ENCODE peak calls at places on chromosome 12, in six cellular contexts. D is adrenal gland, I is foreskin fibroblast, S is fibroblast of mammary gland, E is kidney, O is cardiac fibroblast. Q is an unnamed sample.

GRCh38 chr12:116138781-116139180 is 138.7 kb downstream of the MED13L start:
- DNase-seq in E (no peak), S (peak), D (no peak), O (no peak), I (no peak), Q (no peak)

GRCh38 chr12:31370645-31371620 is 45.0 kb upstream of the SINHCAF start:
- DNase-seq in I (no peak), D (no peak), O (peak), S (no peak), E (no peak), Q (no peak)

GRCh38 chr12:112190626-112191025 is 65.3 kb downstream of the TRAFD1 start:
- DNase-seq in S (no peak), D (no peak), O (no peak), I (no peak), E (no peak), Q (no peak)

GRCh38 chr12:2247109-2247508 is 194.3 kb downstream of the CACNA1C start:
- DNase-seq in I (no peak), D (no peak), E (no peak), O (no peak), S (no peak), Q (no peak)

GRCh38 chr12:46373303-46374182 is 970 bp upstream of the SLC38A2 start:
- DNase-seq in D (peak), E (peak), I (peak), S (no peak), O (peak), Q (no peak)

GRCh38 chr12:45214071-45214470 is 1.8 kb upstream of the ANO6 start:
- DNase-seq in D (no peak), E (no peak), I (no peak), S (no peak), O (no peak), Q (no peak)

GRCh38 chr12:124837249-124837897 is 26.3 kb downstream of the SCARB1 start:
- DNase-seq in S (no peak), O (no peak), E (no peak), D (no peak), I (no peak), Q (no peak)

GRCh38 chr12:75747572-75747995 is 236.2 kb upstream of the KRR1 start:
- DNase-seq in I (peak), D (no peak), O (peak), S (peak), E (no peak), Q (no peak)

GRCh38 chr12:14768823-14769405 is 34.4 kb downstream of the WBP11 start:
- DNase-seq in I (peak), D (peak), E (no peak), O (peak), S (peak), Q (no peak)

GRCh38 chr12:10940389-10940788 is 1.3 kb upstream of the TAS2R14 start:
- DNase-seq in O (peak), D (no peak), S (peak), I (peak), E (no peak), Q (no peak)

GRCh38 chr12:75892779-75893408 is 138.7 kb downstream of the PHLDA1 start:
- DNase-seq in S (peak), E (no peak), D (peak), O (peak), I (peak), Q (no peak)

GRCh38 chr12:49970030-49970429 is 2.7 kb upstream of the AQP6 start:
- DNase-seq in I (no peak), E (no peak), O (no peak), S (no peak), D (no peak), Q (no peak)

GRCh38 chr12:120225852-120226640 is 25.1 kb upstream of the RPLP0 start:
- DNase-seq in I (no peak), D (no peak), O (no peak), E (peak), S (no peak), Q (no peak)

GRCh38 chr12:70576341-70577282 is 60.6 kb downstream of the PTPRB start:
- DNase-seq in S (peak), O (peak), E (no peak), D (no peak), I (peak), Q (peak)

GRCh38 chr12:113049976-113050742 is 6.4 kb upstream of the DTX1 start:
- DNase-seq in O (peak), S (no peak), E (peak), I (no peak), D (no peak), Q (peak)

GRCh38 chr12:76272292-76272691 is 75.9 kb downstream of the BBS10 start:
- DNase-seq in E (no peak), S (no peak), O (no peak), I (no peak), D (no peak), Q (no peak)

GRCh38 chr12:93982847-93983315 is 165.5 kb upstream of the PLXNC1 start:
- DNase-seq in O (peak), E (no peak), I (peak), S (peak), D (peak), Q (peak)

GRCh38 chr12:28457785-28458184 is 267.5 kb downstream of the CCDC91 start:
- DNase-seq in D (no peak), S (no peak), E (no peak), I (no peak), O (no peak), Q (no peak)

GRCh38 chr12:80472912-80473500 is 29.0 kb downstream of the PTPRQ start:
- DNase-seq in D (no peak), I (peak), O (peak), E (no peak), S (peak), Q (peak)

GRCh38 chr12:91538418-91538817 is 355.8 kb upstream of the DCN start:
- DNase-seq in O (no peak), S (no peak), I (no peak), E (no peak), D (no peak), Q (no peak)

GRCh38 chr12:58008658-58009057 is 67.3 kb downstream of the ATP23 start:
- DNase-seq in D (no peak), S (no peak), E (no peak), I (no peak), O (no peak), Q (no peak)

GRCh38 chr12:69655616-69656336 is 43.3 kb downstream of the BEST3 start:
- DNase-seq in D (no peak), I (peak), O (peak), E (no peak), S (peak), Q (no peak)

GRCh38 chr12:45214739-45215418 is 1.0 kb upstream of the ANO6 start:
- DNase-seq in E (no peak), O (peak), D (peak), S (peak), I (peak), Q (no peak)

GRCh38 chr12:115095073-115095748 is 411.2 kb upstream of the TBX3 start:
- DNase-seq in S (no peak), I (no peak), D (no peak), O (no peak), E (no peak), Q (no peak)

GRCh38 chr12:130688027-130688778 is 27.9 kb downstream of the RIMBP2 start:
- DNase-seq in S (no peak), I (no peak), O (no peak), D (no peak), E (peak), Q (no peak)

GRCh38 chr12:42450248-42450647 is 124.3 kb downstream of the PPHLN1 start:
- DNase-seq in I (peak), E (no peak), D (peak), O (peak), S (peak), Q (no peak)

GRCh38 chr12:71708658-71709057 is 22.8 kb downstream of the TMEM19 start:
- DNase-seq in E (no peak), S (peak), I (peak), D (no peak), O (no peak), Q (no peak)

GRCh38 chr12:24574538-24574937 is 374.4 kb downstream of the BCAT1 start:
- DNase-seq in O (no peak), D (no peak), I (no peak), E (no peak), S (no peak), Q (no peak)

GRCh38 chr12:104063712-104064030 is 660 bp upstream of the HCFC2 start:
- DNase-seq in D (no peak), E (no peak), I (no peak), S (peak), O (no peak), Q (no peak)

GRCh38 chr12:47757840-47758583 is 668 bp downstream of the RAPGEF3 start:
- DNase-seq in E (peak), D (no peak), S (no peak), I (no peak), O (no peak), Q (no peak)

GRCh38 chr12:66048843-66049537 is 81.6 kb downstream of the LLPH start:
- DNase-seq in D (no peak), I (peak), O (peak), E (no peak), S (peak), Q (no peak)

GRCh38 chr12:64797156-64797555 is 27.3 kb upstream of the TBC1D30 start:
- DNase-seq in D (no peak), O (no peak), I (no peak), E (no peak), S (no peak), Q (no peak)

GRCh38 chr12:53287741-53288216 is 7.6 kb upstream of the PFDN5 start:
- DNase-seq in S (peak), D (peak), I (peak), E (peak), O (peak), Q (peak)

GRCh38 chr12:50333441-50333840 is 50.1 kb upstream of the LIMA1 start:
- DNase-seq in E (no peak), I (no peak), D (no peak), O (no peak), S (no peak), Q (no peak)

GRCh38 chr12:91994208-91994797 is 151.3 kb downstream of the BTG1 start:
- DNase-seq in E (no peak), D (no peak), O (no peak), S (no peak), I (no peak), Q (no peak)

GRCh38 chr12:16218934-16219718 is 58.4 kb downstream of the SLC15A5 start:
- DNase-seq in D (no peak), O (no peak), I (no peak), E (no peak), S (no peak), Q (no peak)
- H3K4me3 ChIP-seq in D (no peak), O (no peak), I (no peak), E (no peak), S (no peak), Q (no peak)

GRCh38 chr12:68450947-68451260 is 118.7 kb upstream of the MDM1 start:
- DNase-seq in S (no peak), E (no peak), D (no peak), O (no peak), I (no peak), Q (no peak)
- H3K4me3 ChIP-seq in S (no peak), E (peak), D (no peak), O (no peak), I (no peak), Q (peak)

GRCh38 chr12:95177201-95177768 is 40.0 kb downstream of the FGD6 start:
- DNase-seq in E (no peak), S (no peak), I (no peak), D (no peak), O (no peak), Q (no peak)
- H3K4me3 ChIP-seq in E (no peak), S (no peak), I (no peak), D (no peak), O (no peak), Q (no peak)

GRCh38 chr12:879641-880040 is 69.9 kb downstream of the RAD52 start:
- DNase-seq in S (peak), D (no peak), O (peak), I (peak), E (no peak), Q (no peak)

GRCh38 chr12:884746-885414 is 64.6 kb downstream of the RAD52 start:
- DNase-seq in D (no peak), S (no peak), E (no peak), I (no peak), O (no peak), Q (no peak)

GRCh38 chr12:885701-886100 is 63.8 kb downstream of the RAD52 start:
- DNase-seq in D (no peak), O (no peak), E (no peak), I (no peak), S (no peak), Q (no peak)

GRCh38 chr12:886206-886605 is 63.3 kb downstream of the RAD52 start:
- DNase-seq in D (no peak), I (no peak), O (no peak), E (no peak), S (no peak), Q (no peak)

DNA sequence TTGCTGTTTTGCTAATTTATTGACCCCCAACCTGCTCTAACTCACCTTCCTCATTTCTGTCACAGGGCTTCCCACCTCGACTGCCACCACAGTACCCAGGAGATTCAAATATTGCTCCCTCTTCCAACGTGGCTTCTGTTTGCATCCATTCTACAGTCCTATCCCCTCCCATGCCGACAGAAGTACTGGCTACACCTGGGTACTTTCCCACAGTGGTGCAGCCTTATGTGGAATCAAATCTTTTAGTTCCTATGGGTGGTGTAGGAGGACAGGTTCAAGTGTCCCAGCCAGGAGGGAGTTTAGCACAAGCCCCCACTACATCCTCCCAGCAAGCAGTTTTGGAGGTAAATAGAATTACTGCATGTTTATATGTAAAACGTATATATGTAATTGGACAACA is 68.8 kb downstream of the RAD52 start:
- DNase-seq in E (no peak), D (no peak), O (no peak), S (no peak), I (no peak), Q (no peak)
- H3K4me3 ChIP-seq in E (no peak), D (no peak), O (no peak), S (no peak), I (no peak), Q (no peak)

GRCh38 chr12:96045566-96045965 is 10.2 kb upstream of the LTA4H start:
- DNase-seq in D (peak), I (no peak), S (no peak), E (no peak), O (no peak), Q (no peak)

GRCh38 chr12:96046543-96047137 is 11.3 kb upstream of the LTA4H start:
- DNase-seq in I (no peak), E (no peak), D (no peak), O (no peak), S (no peak), Q (no peak)

GRCh38 chr12:96047621-96048211 is 12.3 kb upstream of the LTA4H start:
- DNase-seq in I (peak), O (peak), S (peak), D (peak), E (no peak), Q (no peak)

GRCh38 chr12:96048392-96048969 is 13.1 kb upstream of the LTA4H start:
- DNase-seq in S (no peak), O (no peak), I (no peak), D (no peak), E (no peak), Q (no peak)

DNA sequence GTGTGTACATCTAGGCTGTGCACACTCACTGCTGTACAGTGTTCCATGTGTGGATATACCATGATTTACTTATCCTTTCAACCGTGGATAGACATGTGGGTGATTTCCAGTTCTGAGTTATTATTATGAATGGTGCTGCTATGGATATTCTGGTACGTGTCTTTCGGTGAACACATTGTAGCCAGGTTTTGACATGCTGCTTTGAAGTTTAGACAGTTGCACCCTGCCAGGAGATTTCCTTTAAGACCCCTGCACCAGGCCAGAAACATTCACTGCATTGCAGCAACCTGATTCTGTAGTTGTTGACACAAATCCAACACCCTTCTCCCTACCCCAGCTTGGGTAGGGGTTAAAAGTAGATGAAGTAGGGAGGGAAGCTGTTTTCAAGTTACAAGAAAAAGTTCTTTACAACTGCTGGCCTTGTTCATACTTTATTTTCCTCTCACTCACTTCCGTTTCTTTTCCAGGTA is 11.8 kb upstream of the LTA4H start:
- DNase-seq in E (no peak), D (no peak), I (no peak), S (no peak), O (no peak), Q (no peak)
- H3K4me3 ChIP-seq in E (no peak), D (no peak), I (no peak), S (no peak), O (no peak), Q (no peak)